ENCODE peak calls at places on chromosomes 16 and 17, in four cellular contexts. P, Q, N and L are unnamed samples.

GRCh38 chr16:1466968-1467521 is 7.8 kb downstream of the CLCN7 start:
- DNase-seq in P (peak; percentile 65), Q (peak; percentile 92), N (peak; percentile 20), L (no peak)

GRCh38 chr17:8488931-8489330 is 53.2 kb downstream of the NDEL1 start:
- DNase-seq in P (no peak), Q (peak; percentile 80), N (no peak), L (no peak)

GRCh38 chr17:76353004-76353598 is 615 bp downstream of the PRPSAP1 start:
- DNase-seq in P (peak; percentile 35), N (peak; percentile 29), Q (no peak), L (peak; percentile 39)

GRCh38 chr16:25051446-25052160 is 36.4 kb upstream of the ARHGAP17 start:
- DNase-seq in N (no peak), Q (no peak), P (peak; percentile 23), L (peak; percentile 8)

GRCh38 chr17:43906951-43907424 is 348 bp downstream of the MPP2 start:
- DNase-seq in N (no peak), P (no peak), Q (no peak), L (no peak)

GRCh38 chr17:38740016-38740415 is 8.1 kb downstream of the PCGF2 start:
- DNase-seq in Q (no peak), N (no peak), P (no peak), L (no peak)

GRCh38 chr16:22004321-22004720 is 3.4 kb upstream of the PDZD9 start:
- DNase-seq in N (no peak), P (no peak), Q (no peak), L (no peak)

GRCh38 chr17:3532859-3533142 is 24.8 kb downstream of the TRPV3 start:
- DNase-seq in N (no peak), P (no peak), Q (no peak), L (no peak)

GRCh38 chr17:68431661-68432071 is 25.6 kb downstream of the WIPI1 start:
- DNase-seq in P (no peak), N (no peak), Q (peak; percentile 78), L (peak; percentile 17)

GRCh38 chr17:627051-627450 is 87.6 kb downstream of the VPS53 start:
- DNase-seq in P (no peak), Q (no peak), N (no peak), L (no peak)

GRCh38 chr17:41785091-41785875 is 1.2 kb downstream of the JUP start:
- DNase-seq in Q (no peak), N (peak; percentile 51), P (peak; percentile 68), L (no peak)

GRCh38 chr17:66904760-66905637 is 59.5 kb upstream of the CACNG4 start:
- DNase-seq in N (peak; percentile 52), P (peak; percentile 35), Q (no peak), L (peak; percentile 54)

GRCh38 chr17:27473748-27474609 is 17.7 kb downstream of the KSR1 start:
- DNase-seq in P (peak; percentile 17), N (no peak), Q (peak; percentile 71), L (no peak)

GRCh38 chr16:66324785-66325184 is 41.7 kb upstream of the CDH5 start:
- DNase-seq in N (no peak), Q (no peak), P (peak; percentile 26), L (peak; percentile 62)

GRCh38 chr16:1287982-1288670 is 21.3 kb upstream of the UBE2I start:
- DNase-seq in P (peak; percentile 48), Q (no peak), N (no peak), L (no peak)

GRCh38 chr17:17716837-17717523 is 35.7 kb downstream of the RAI1 start:
- DNase-seq in N (no peak), P (no peak), Q (no peak), L (no peak)

GRCh38 chr17:37483311-37484039 is 6.2 kb upstream of the DUSP14 start:
- DNase-seq in Q (peak; percentile 52), N (no peak), P (no peak), L (peak; percentile 73)

DNA sequence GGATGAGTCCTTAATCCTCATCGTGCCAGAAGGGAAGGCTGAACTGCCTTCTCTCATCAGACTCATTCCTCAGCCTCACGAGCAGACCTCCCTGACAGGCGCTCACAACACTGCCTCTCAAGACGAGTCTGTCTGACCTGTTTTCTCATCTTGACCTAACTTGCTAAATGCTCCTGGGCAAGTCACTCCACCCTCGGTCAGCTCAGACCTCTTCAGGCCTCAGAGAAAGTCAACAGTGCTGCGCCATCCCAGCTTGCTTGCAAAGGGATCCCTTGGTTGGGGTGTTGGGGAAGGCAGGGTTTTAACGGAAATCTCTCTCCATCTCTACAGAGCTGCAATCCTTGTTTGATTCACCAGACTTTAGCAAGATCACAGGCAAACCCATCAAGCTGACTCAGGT is 15.0 kb downstream of the SERPINF1 start:
- DNase-seq in P (no peak), N (no peak), Q (no peak), L (no peak)
- H3K36me3 ChIP-seq in P (no peaks in the 10 kb centered on the region), N (no peaks in the 10 kb centered on the region), Q (no peaks in the 10 kb centered on the region), L (peaks cover 38% of the 10 kb centered on the region)

GRCh38 chr16:28151180-28151579 is 60.6 kb downstream of the XPO6 start:
- DNase-seq in N (no peak), Q (no peak), P (no peak), L (no peak)

GRCh38 chr16:28149016-28149888 is 62.5 kb downstream of the XPO6 start:
- DNase-seq in N (no peak), Q (no peak), P (no peak), L (no peak)

GRCh38 chr16:28140788-28141618 is 70.8 kb downstream of the XPO6 start:
- DNase-seq in N (no peak), P (peak; percentile 10), Q (no peak), L (no peak)

DNA sequence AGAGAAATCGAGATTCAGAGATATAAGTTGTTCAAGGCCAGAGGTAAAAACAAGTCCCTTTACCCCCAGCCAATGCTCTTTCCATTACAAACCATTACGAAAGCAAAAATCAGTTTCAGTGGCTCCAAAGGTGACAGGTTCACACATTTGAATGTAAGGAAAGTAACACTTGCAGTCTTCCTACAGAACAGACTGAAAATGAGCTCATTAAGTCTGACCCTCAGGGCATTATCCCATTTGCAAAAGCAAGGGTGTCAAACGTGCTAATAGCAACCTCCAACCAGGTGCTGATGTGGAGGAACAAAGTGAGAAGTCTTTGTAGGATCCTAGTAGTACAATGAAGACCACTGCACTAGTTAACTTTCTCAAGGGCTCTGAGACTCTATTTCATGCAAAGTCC is 65.2 kb downstream of the XPO6 start:
- DNase-seq in N (no peak), Q (no peak), P (no peak), L (no peak)
- H3K36me3 ChIP-seq in N (no peaks in the 10 kb centered on the region), Q (no peaks in the 10 kb centered on the region), P (peaks cover 41% of the 10 kb centered on the region), L (peaks cover 38% of the 10 kb centered on the region)

GRCh38 chr16:28207425-28207824 is 4.3 kb downstream of the XPO6 start:
- DNase-seq in P (no peak), Q (no peak), N (no peak), L (no peak)
- H3K36me3 ChIP-seq in P (peaks cover 38% of the 10 kb centered on the region), Q (no peaks in the 10 kb centered on the region), N (no peaks in the 10 kb centered on the region), L (peaks cover 55% of the 10 kb centered on the region)

GRCh38 chr17:82931696-82932060 is 91.9 kb upstream of the ZNF750 start:
- DNase-seq in N (peak; percentile 86), Q (peak; percentile 78), P (no peak), L (no peak)

GRCh38 chr17:82932146-82933005 is 92.6 kb upstream of the ZNF750 start:
- DNase-seq in N (peak; percentile 13), P (no peak), Q (no peak), L (no peak)

GRCh38 chr17:82930924-82931695 is 91.3 kb upstream of the ZNF750 start:
- DNase-seq in Q (no peak), N (peak; percentile 19), P (no peak), L (no peak)

GRCh38 chr17:82933911-82934310 is 94.1 kb upstream of the ZNF750 start:
- DNase-seq in Q (no peak), N (peak; percentile 12), P (no peak), L (no peak)

DNA sequence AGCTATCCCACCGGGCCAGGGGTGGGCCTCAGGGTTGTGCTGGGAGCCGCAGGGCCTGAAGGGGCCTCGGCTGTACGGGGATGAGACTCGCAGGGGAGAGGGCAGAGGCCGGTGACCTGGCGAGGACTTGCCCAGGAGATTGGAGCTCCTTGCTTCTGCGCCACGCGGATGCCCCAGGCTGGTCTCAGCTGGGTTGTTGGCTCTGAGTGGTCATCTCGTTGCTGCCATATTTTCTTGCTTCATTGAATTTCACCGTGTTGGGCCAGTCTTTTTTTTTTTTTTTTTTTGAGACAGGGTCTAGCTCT is 93.1 kb upstream of the ZNF750 start:
- DNase-seq in N (peak; percentile 20), Q (no peak), P (no peak), L (no peak)
- H3K36me3 ChIP-seq in N (no peaks in the 10 kb centered on the region), Q (no peaks in the 10 kb centered on the region), P (no peaks in the 10 kb centered on the region), L (peaks cover 89% of the 10 kb centered on the region)

DNA sequence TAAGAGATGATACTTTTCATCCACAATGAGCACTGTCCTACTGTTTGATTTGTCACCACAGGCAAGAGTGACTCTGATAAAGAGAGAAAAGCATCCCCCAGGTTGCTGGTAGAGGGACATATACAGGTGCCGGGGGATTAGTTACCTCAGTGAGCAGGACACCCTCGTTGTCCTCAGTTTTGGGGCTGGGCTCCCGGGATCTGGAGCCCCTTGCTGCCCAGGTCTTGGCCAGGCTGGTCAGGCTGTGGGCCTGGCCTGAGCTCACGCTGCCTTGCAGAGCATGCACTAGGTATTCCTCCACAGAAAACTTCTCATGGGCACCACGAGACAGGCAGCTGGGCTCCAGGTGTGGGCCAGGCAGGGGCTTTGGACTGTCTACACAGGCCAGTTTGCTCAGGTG is 24.4 kb upstream of the SPATA32 start:
- DNase-seq in Q (no peak), P (no peak), N (no peak), L (no peak)
- H3K36me3 ChIP-seq in Q (no peaks in the 10 kb centered on the region), P (peaks cover 53% of the 10 kb centered on the region), N (no peaks in the 10 kb centered on the region), L (peaks cover 7% of the 10 kb centered on the region)

DNA sequence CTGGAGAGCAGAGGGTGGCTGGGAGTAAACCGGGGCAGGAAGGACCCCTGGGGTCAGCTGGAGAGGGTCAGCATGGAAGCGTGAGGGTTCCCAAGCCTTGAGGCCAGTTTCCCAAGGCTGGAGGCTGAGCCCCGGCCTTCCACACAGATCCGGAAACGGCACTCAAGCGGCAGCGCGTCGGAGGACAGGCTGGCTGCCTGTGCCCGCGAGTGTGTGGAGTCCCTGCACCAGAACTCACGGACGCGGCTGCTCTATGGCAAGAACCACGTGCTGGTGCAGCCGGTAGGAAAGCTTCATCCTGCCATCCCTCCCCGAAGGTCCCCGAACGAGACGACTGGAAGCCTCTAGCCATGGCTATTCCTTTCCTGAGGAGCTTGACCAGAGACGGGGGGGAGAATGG is 26.0 kb downstream of the SGSM2 start:
- DNase-seq in Q (no peak), N (peak; percentile 21), P (no peak), L (no peak)
- H3K36me3 ChIP-seq in Q (no peaks in the 10 kb centered on the region), N (no peaks in the 10 kb centered on the region), P (no peaks in the 10 kb centered on the region), L (no peaks in the 10 kb centered on the region)

GRCh38 chr17:78825696-78826095 is 14.9 kb downstream of the USP36 start:
- DNase-seq in P (no peak), N (no peak), Q (no peak), L (no peak)
- H3K36me3 ChIP-seq in P (peaks cover 8% of the 10 kb centered on the region), N (no peaks in the 10 kb centered on the region), Q (no peaks in the 10 kb centered on the region), L (peaks cover 66% of the 10 kb centered on the region)

DNA sequence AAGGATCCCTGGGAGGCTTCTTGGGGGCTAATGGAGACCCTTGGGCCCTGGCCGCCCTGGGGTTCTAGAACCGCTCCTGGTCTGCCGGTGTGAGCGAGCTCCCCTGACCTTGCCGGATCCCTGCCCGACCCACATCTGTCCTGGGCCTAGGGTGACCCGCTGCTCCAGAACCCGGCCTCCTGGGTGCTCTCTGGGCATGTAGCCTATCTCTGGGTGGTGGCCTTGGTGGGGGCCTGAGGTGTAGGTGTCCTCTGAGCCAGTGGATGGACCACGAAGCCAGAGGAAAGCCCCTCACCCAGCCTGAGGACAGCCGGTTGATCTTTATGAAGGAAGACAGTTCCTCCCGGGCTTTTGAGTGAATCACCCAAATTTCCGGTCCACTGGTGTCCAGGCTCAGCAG is 10.7 kb upstream of the GSE1 start:
- DNase-seq in Q (no peak), N (no peak), P (no peak), L (no peak)
- H3K36me3 ChIP-seq in Q (no peaks in the 10 kb centered on the region), N (no peaks in the 10 kb centered on the region), P (no peaks in the 10 kb centered on the region), L (no peaks in the 10 kb centered on the region)